ENCODE peak calls at places on chromosomes 12 and 14, in five cellular contexts. C is endodermal cell, W is dorsolateral prefrontal cortex, B is astrocyte of the spinal cord, V is PC-3. T is an unnamed sample.

GRCh38 chr12:6336859-6337744 is 4.8 kb downstream of the TNFRSF1A start:
- DNase-seq in C (no peak), W (no peak), B (no peak), V (no peak), T (no peak)

GRCh38 chr14:90381011-90381790 is 15.6 kb upstream of the CALM1 start:
- DNase-seq in C (no peak), W (peak; percentile 69), B (no peak), V (no peak), T (no peak)

GRCh38 chr12:39972119-39972518 is 133.8 kb downstream of the SLC2A13 start:
- DNase-seq in C (no peak), W (no peak), B (no peak), V (no peak), T (no peak)

GRCh38 chr14:22084393-22085281 is 411.0 kb upstream of the OR4E1 start:
- DNase-seq in C (no peak), W (no peak), B (peak; percentile 69), V (peak; percentile 81), T (no peak)

GRCh38 chr12:89949457-89950195 is 241.0 kb upstream of the ATP2B1 start:
- DNase-seq in C (no peak), W (no peak), B (peak; percentile 92), V (peak; percentile 94), T (peak; percentile 51)

GRCh38 chr12:126482238-126482889 is 1417.1 kb downstream of the AACS start:
- DNase-seq in C (no peak), W (no peak), B (no peak), V (no peak), T (no peak)

GRCh38 chr14:73955674-73956073 is 5.6 kb downstream of the COQ6 start:
- DNase-seq in C (no peak), W (no peak), B (no peak), V (no peak), T (no peak)

GRCh38 chr14:68680541-68681051 is 112.3 kb downstream of the ZFP36L1 start:
- DNase-seq in C (no peak), W (no peak), B (no peak), V (no peak), T (no peak)

GRCh38 chr12:67019070-67019469 is 250.1 kb upstream of the CAND1 start:
- DNase-seq in C (peak; percentile 56), W (no peak), B (peak; percentile 23), V (no peak), T (no peak)

GRCh38 chr12:49689785-49690184 is 17.4 kb downstream of the FMNL3 start:
- DNase-seq in C (no peak), W (no peak), B (no peak), V (no peak), T (no peak)

GRCh38 chr12:75561921-75562320 is 50.5 kb upstream of the KRR1 start:
- DNase-seq in C (no peak), W (no peak), B (no peak), V (no peak), T (no peak)

GRCh38 chr12:4288296-4289019 is 14.9 kb downstream of the CCND2 start:
- DNase-seq in C (peak; percentile 48), W (no peak), B (no peak), V (no peak), T (no peak)

GRCh38 chr12:131897276-131897675 is 2.9 kb downstream of the ULK1 start:
- DNase-seq in C (peak; percentile 47), W (no peak), B (no peak), V (no peak), T (no peak)

GRCh38 chr12:33012226-33012625 is 115.6 kb upstream of the PKP2 start:
- DNase-seq in C (peak; percentile 59), W (no peak), B (no peak), V (peak; percentile 41), T (peak; percentile 41)

GRCh38 chr14:22837750-22838538 is 1.6 kb downstream of the MMP14 start:
- DNase-seq in C (peak; percentile 78), W (no peak), B (peak; percentile 48), V (peak; percentile 51), T (no peak)

GRCh38 chr14:105547741-105548169 is 21.4 kb downstream of the TMEM121 start:
- DNase-seq in C (no peak), W (no peak), B (no peak), V (no peak), T (no peak)

GRCh38 chr12:8018666-8019581 is 13.6 kb upstream of the FOXJ2 start:
- DNase-seq in C (peak; percentile 98), W (peak; percentile 61), B (peak; percentile 26), V (no peak), T (no peak)

GRCh38 chr12:131832393-131833231 is 4.4 kb downstream of the MMP17 start:
- DNase-seq in C (peak; percentile 55), W (peak; percentile 41), B (no peak), V (peak; percentile 51), T (no peak)

GRCh38 chr12:106631150-106631549 is 48.3 kb downstream of the RFX4 start:
- DNase-seq in C (no peak), W (no peak), B (no peak), V (no peak), T (no peak)

GRCh38 chr12:70317781-70318180 is 48.3 kb upstream of the KCNMB4 start:
- DNase-seq in C (no peak), W (no peak), B (peak; percentile 36), V (no peak), T (no peak)

GRCh38 chr12:82686223-82687019 is at the start of gene TMTC2:
- DNase-seq in C (peak; percentile 99), W (peak; percentile 96), B (peak; percentile 94), V (peak; percentile 97), T (peak; percentile 78)

GRCh38 chr14:88364710-88365413 is 20.6 kb upstream of the SPATA7 start:
- DNase-seq in C (peak; percentile 56), W (no peak), B (no peak), V (no peak), T (no peak)

GRCh38 chr14:36655963-36656768 is 5.5 kb upstream of the PAX9 start:
- DNase-seq in C (peak; percentile 94), W (no peak), B (no peak), V (peak; percentile 77), T (no peak)

GRCh38 chr12:56120158-56120846 is 2.2 kb downstream of the ZC3H10 start:
- DNase-seq in C (no peak), W (no peak), B (no peak), V (peak; percentile 73), T (no peak)

DNA sequence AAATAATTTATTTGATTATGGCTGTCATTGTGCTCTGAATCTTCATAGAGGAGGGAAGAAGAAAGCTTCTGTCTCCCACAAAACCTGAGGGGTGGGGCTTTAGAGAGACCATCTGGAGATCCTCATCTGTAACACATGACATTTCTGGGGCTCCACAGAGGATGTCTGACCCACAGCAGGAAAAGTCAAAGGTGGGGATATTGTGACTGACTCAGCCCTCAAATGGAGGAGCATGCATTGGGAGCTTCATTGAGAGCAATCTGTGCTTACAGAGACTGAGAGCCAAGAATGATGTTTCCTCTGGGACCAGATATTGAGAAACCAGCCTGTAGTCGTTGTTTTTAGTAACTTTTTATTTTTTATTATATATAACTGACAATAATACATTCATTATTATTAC is 158.7 kb downstream of the SYT1 start:
- DNase-seq in C (no peak), W (no peak), B (no peak), V (no peak), T (no peak)
- H3K4me3 ChIP-seq in C (no peak overlapping the region), W (no peak overlapping the region), B (no peak overlapping the region), V (no peak overlapping the region), T (no peak overlapping the region)

GRCh38 chr12:79373896-79374499 is 316.8 kb downstream of the PAWR start:
- DNase-seq in C (peak; percentile 90), W (no peak), B (peak; percentile 29), V (peak; percentile 64), T (no peak)
- TF ChIP-seq CTCF in C (peak; percentile 86), W (peak; percentile 64), B (peak; percentile 90), V (peak; percentile 93), T (peak; percentile 84)

GRCh38 chr14:33940561-33941011 is 10.3 kb downstream of the EGLN3 start:
- DNase-seq in C (no peak), W (no peak), B (no peak), V (no peak), T (no peak)

GRCh38 chr14:33941727-33942126 is 9.1 kb downstream of the EGLN3 start:
- DNase-seq in C (no peak), W (no peak), B (no peak), V (no peak), T (no peak)

GRCh38 chr14:33934938-33935337 is 15.9 kb downstream of the EGLN3 start:
- DNase-seq in C (no peak), W (no peak), B (no peak), V (no peak), T (no peak)

GRCh38 chr14:33936391-33936790 is 14.5 kb downstream of the EGLN3 start:
- DNase-seq in C (peak; percentile 54), W (no peak), B (no peak), V (no peak), T (no peak)

DNA sequence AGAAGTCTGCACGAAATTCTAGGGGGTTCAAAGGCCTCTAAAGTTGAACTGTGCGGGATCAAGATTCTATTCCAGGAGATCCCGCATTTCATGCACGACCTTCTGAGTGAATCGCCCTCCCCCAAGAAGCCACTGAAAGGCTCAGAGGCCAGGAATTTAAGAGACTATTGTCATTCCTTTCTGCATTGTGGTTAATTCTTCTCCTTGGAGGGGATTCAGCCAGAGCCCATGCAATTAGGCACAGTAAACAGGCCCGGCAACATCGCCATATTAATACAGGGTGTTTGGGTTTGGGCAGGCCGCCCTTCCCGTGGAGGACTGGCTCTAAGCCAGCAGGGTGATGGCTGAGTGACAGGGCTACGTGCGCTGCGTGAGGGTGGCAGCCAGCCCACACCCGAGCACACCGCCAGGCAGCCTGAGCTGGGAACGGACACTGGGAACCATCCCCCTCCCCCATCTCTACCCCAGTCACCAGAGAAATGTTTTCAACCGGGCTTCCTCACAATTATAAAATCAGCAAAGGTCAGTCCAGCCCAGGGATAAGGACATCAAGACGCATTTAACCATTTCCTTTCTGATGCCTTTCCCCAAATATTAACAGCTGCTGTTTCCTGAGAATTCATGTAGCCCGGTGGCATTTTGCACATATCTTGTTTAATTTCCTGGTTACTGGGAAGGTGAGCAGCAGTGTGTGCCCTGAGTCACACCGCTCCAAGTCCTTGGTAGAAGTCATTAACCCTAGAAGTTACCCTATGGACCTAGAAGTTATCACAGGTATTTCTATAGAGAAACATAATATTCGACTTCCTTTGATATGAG is 12.5 kb downstream of the EGLN3 start:
- DNase-seq in C (peak; percentile 81), W (peak; percentile 68), B (no peak), V (peak; percentile 80), T (no peak)
- H3K4me3 ChIP-seq in C (no peak overlapping the region), W (peak overlapping the region; percentile 43), B (no peak overlapping the region), V (peak overlapping the region; percentile 30), T (peak overlapping the region; percentile 15)

GRCh38 chr12:53391667-53392244 is 11.8 kb downstream of the SP1 start:
- DNase-seq in C (no peak), W (no peak), B (no peak), V (no peak), T (no peak)
- TF ChIP-seq CTCF in C (no peak), W (no peak), B (no peak), V (no peak), T (no peak)

GRCh38 chr14:102590667-102591099 is 1.8 kb upstream of the RCOR1 start:
- DNase-seq in C (peak; percentile 90), W (no peak), B (peak; percentile 28), V (peak; percentile 73), T (no peak)
- H3K4me3 ChIP-seq in C (peak overlapping the region; percentile 91), W (peak overlapping the region; percentile 94), B (peak overlapping the region; percentile 77), V (peak overlapping the region; percentile 94), T (peak overlapping the region; percentile 73)

DNA sequence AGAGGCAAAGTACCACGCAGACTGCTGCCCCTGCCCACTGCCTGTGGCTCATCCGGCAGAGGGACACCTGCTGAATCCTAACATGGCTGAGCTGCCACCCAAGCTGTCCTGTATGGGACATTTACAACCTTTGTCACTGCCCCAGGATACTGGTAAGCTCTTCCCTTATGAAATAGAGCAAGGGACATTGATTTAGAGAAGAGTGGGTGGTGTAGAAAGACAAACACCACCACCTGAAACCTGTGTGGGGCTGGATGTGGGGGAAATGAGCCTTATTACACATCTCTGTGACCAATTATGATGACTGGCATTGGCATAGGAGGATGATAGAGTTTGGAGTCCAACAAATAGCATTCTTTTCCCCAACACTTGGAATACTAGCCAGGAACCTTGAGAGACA is 81.2 kb upstream of the GZMB start:
- DNase-seq in C (no peak), W (no peak), B (no peak), V (no peak), T (no peak)
- TF ChIP-seq CTCF in C (no peak), W (no peak), B (no peak), V (no peak), T (no peak)

T was measured in retinal pigment epithelial cell.